ENCODE peak calls at places on chromosomes 5 and 9, in four cellular contexts. U is IMR-90, Z is transverse colon, Y is epithelial cell of esophagus. M is an unnamed sample.

GRCh38 chr5:75351058-75351926 is 14.3 kb downstream of the HMGCR start:
- DNase-seq in U (no peak), Z (no peak), Y (no peak), M (no peak)

GRCh38 chr5:122816726-122817125 is 28.7 kb upstream of the SNX24 start:
- DNase-seq in U (no peak), Z (no peak), Y (no peak), M (no peak)

GRCh38 chr5:55344392-55344992 is 36.7 kb downstream of the MTREX start:
- DNase-seq in U (peak; percentile 70), Z (peak; percentile 66), Y (peak; percentile 70), M (peak; percentile 17)

GRCh38 chr9:20664501-20664900 is 19.6 kb upstream of the FOCAD start:
- DNase-seq in U (no peak), Z (no peak), Y (no peak), M (no peak)

GRCh38 chr5:137122075-137122474 is 377.1 kb downstream of the SPOCK1 start:
- DNase-seq in U (peak; percentile 34), Z (no peak), Y (no peak), M (no peak)

GRCh38 chr9:72858089-72858912 is 94.6 kb downstream of the ALDH1A1 start:
- DNase-seq in U (no peak), Z (peak; percentile 49), Y (no peak), M (no peak)

GRCh38 chr5:139391570-139392323 is 2.0 kb upstream of the MZB1 start:
- DNase-seq in U (peak; percentile 28), Z (peak; percentile 71), Y (peak; percentile 96), M (no peak)

GRCh38 chr5:172678902-172679301 is 37.8 kb downstream of the NEURL1B start:
- DNase-seq in U (no peak), Z (peak; percentile 67), Y (no peak), M (no peak)

GRCh38 chr9:131728961-131729360 is 10.9 kb downstream of the RAPGEF1 start:
- DNase-seq in U (no peak), Z (peak; percentile 59), Y (no peak), M (no peak)

GRCh38 chr9:113589890-113590289 is 126.4 kb downstream of the RGS3 start:
- DNase-seq in U (peak; percentile 66), Z (no peak), Y (peak; percentile 55), M (no peak)

GRCh38 chr5:73901455-73901854 is 275.5 kb downstream of the ARHGEF28 start:
- DNase-seq in U (no peak), Z (peak; percentile 25), Y (peak; percentile 14), M (no peak)

GRCh38 chr9:34377402-34377741 is 674 bp upstream of the MYORG start:
- DNase-seq in U (no peak), Z (peak; percentile 57), Y (no peak), M (peak; percentile 34)

GRCh38 chr9:136644593-136645342 is 17.9 kb upstream of the EGFL7 start:
- DNase-seq in U (peak; percentile 28), Z (peak; percentile 58), Y (peak; percentile 66), M (peak; percentile 58)

GRCh38 chr5:14395411-14395810 is 186.2 kb upstream of the OTULINL start:
- DNase-seq in U (no peak), Z (no peak), Y (no peak), M (no peak)

GRCh38 chr5:151572657-151573368 is 18.3 kb downstream of the FAT2 start:
- DNase-seq in U (no peak), Z (no peak), Y (peak; percentile 95), M (no peak)

GRCh38 chr9:109908459-109909390 is 128.7 kb downstream of the PALM2AKAP2 start:
- DNase-seq in U (peak; percentile 96), Z (no peak), Y (no peak), M (no peak)

GRCh38 chr9:124771867-124772621 is 933 bp upstream of the NR6A1 start:
- DNase-seq in U (peak; percentile 68), Z (peak; percentile 75), Y (peak; percentile 71), M (peak; percentile 83)

GRCh38 chr9:2755285-2755684 is 38.0 kb downstream of the KCNV2 start:
- DNase-seq in U (no peak), Z (no peak), Y (no peak), M (no peak)

GRCh38 chr5:38994329-38994927 is 79.8 kb downstream of the RICTOR start:
- DNase-seq in U (peak; percentile 76), Z (peak; percentile 25), Y (peak; percentile 67), M (no peak)

GRCh38 chr9:127953768-127954505 is 16.3 kb upstream of the DPM2 start:
- DNase-seq in U (no peak), Z (no peak), Y (no peak), M (no peak)

GRCh38 chr5:134003957-134004625 is 684 bp downstream of the VDAC1 start:
- DNase-seq in U (peak; percentile 42), Z (peak; percentile 60), Y (peak; percentile 35), M (no peak)

GRCh38 chr9:84513473-84513872 is 156.1 kb upstream of the NTRK2 start:
- DNase-seq in U (no peak), Z (no peak), Y (peak; percentile 90), M (no peak)

GRCh38 chr9:128689820-128690683 is 1.0 kb downstream of the SET start:
- DNase-seq in U (peak; percentile 37), Z (peak; percentile 46), Y (peak; percentile 33), M (no peak)

GRCh38 chr9:129197978-129198736 is 20.1 kb upstream of the IER5L start:
- DNase-seq in U (peak; percentile 63), Z (peak; percentile 36), Y (peak; percentile 51), M (no peak)

GRCh38 chr9:17556255-17556654 is 22.6 kb upstream of the SH3GL2 start:
- DNase-seq in U (no peak), Z (no peak), Y (no peak), M (no peak)

GRCh38 chr5:180607861-180608571 is 16.7 kb upstream of the SCGB3A1 start:
- DNase-seq in U (no peak), Z (no peak), Y (no peak), M (no peak)

GRCh38 chr5:151680944-151681427 is 5.7 kb downstream of the SPARC start:
- DNase-seq in U (peak; percentile 5), Z (no peak), Y (no peak), M (no peak)

GRCh38 chr5:96565843-96566242 is 96.3 kb upstream of the CAST start:
- DNase-seq in U (peak; percentile 90), Z (no peak), Y (peak; percentile 62), M (no peak)

GRCh38 chr5:30981576-30981975 is 211.9 kb upstream of the CDH6 start:
- DNase-seq in U (peak; percentile 65), Z (no peak), Y (no peak), M (no peak)

GRCh38 chr5:40681351-40682311 is 1.9 kb downstream of the PTGER4 start:
- DNase-seq in U (no peak), Z (peak; percentile 45), Y (peak; percentile 51), M (no peak)

GRCh38 chr5:76804266-76804665 is 14.6 kb upstream of the F2RL1 start:
- DNase-seq in U (no peak), Z (no peak), Y (no peak), M (no peak)
- TF ChIP-seq CTCF in U (no peak), Z (no peak), Y (no peak), M (no peak)

GRCh38 chr5:153753645-153754432 is 263.4 kb downstream of the GRIA1 start:
- DNase-seq in U (no peak), Z (no peak), Y (peak; percentile 76), M (no peak)

GRCh38 chr5:153755913-153756500 is 265.5 kb downstream of the GRIA1 start:
- DNase-seq in U (no peak), Z (no peak), Y (no peak), M (no peak)

GRCh38 chr5:153752890-153753289 is 262.4 kb downstream of the GRIA1 start:
- DNase-seq in U (no peak), Z (no peak), Y (no peak), M (no peak)

DNA sequence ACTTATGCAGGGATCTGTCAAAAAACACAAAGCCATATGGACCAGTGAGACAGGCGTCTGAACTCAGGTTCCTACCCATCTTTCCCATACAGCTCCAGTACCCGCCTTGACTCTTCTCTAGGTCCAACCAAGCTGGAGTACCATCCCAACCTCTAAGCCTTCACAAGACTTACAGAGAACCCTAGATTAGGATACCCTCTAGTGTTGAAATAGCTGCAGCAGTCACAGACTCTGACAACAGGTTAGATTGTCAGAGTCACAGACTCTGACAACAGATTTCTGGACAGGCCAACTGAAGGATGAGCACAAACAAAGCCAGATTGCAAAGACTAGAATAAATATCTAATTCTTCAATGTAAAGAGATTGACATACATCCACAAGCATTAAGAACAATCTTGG is 266.1 kb downstream of the GRIA1 start:
- DNase-seq in U (peak; percentile 6), Z (no peak), Y (peak; percentile 14), M (no peak)
- TF ChIP-seq CTCF in U (peak; percentile 32), Z (no peak), Y (peak; percentile 30), M (peak; percentile 11)

GRCh38 chr9:78601957-78602565 is 305.1 kb downstream of the PSAT1 start:
- DNase-seq in U (peak; percentile 66), Z (no peak), Y (peak; percentile 91), M (no peak)
- TF ChIP-seq CTCF in U (peak; percentile 79), Z (peak; percentile 52), Y (peak; percentile 85), M (peak; percentile 89)

DNA sequence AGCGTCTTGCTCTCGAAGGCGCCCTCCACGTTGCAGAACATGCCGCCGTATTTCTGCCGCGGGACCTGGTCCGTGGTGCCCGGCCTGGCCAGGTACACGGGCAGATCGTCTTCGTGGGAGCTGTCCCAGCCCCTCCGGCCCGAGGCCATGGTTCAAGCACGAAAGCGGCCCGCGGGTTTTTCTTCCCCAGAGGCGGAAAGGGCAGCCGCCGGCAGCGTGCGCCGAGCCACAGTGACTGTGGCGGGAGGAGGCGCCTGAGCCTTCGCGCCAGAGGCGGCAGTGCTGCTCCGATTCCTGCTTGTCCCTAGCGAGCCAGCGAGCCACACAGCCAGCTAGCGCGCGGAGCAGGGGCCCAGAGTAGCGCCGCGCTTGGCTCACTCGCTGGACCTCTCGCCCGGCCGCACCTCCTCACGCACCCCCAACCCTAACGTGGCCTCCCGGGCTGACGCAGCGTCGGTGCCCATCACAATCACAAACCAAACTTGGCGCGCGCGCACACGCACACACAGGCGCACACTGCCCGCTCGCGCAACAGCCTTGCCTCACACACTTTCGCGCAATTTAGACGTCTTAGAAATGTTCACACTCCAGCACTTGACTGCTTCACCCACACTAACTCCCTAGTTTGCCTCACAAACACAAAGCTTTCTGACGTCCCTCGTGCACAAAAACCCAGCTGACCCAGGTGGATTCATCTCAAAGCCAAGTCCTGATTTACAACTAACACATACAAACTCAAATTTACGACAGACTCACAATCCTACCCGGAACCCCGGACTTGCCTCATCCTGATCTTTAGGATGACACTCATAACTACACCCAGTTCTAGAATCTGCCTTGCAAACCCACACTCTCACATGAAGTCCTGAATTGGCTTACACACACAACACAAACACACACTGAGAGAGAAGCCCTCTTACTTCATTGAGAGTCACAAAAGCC is at the start of gene DPYSL3:
- DNase-seq in U (peak; percentile 78), Z (peak; percentile 54), Y (peak; percentile 70), M (peak; percentile 55)
- TF ChIP-seq CTCF in U (peak; percentile 42), Z (peak; percentile 20), Y (peak; percentile 26), M (peak; percentile 51)

GRCh38 chr9:35657327-35658143 is at the start of gene RMRP:
- DNase-seq in U (peak; percentile 100), Z (peak; percentile 97), Y (peak; percentile 100), M (peak; percentile 86)
- TF ChIP-seq CTCF in U (peak; percentile 20), Z (peak; percentile 36), Y (peak; percentile 26), M (peak; percentile 39)

DNA sequence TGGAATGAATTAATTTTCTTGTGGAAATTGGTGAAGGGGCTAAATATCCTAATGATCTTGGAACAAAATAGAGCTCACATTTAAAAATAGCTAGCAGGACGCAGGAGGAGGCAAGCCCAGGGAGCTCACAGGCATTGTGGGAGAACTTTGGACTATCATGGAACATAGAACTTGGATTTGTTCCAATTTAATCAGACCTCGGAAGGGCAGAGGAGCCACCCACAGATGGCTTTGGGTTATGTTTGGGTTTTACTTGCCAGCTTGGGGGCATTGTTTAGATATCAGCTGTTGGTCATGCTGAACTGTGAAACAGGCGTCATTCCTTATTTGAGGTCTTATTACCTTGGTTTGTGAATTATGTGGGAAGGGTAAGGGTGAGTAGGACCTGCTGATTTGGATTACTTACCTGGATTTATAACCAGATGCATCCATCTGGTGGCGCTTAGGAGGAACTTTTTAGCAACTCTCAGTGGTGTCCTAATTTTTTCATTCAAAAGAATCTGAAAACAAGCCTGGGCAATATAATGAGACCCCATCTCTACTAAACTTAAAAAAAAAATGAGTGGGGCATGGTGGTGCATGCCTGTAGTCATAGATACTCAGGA is 14.1 kb upstream of the PTGR1 start:
- DNase-seq in U (no peak), Z (peak; percentile 35), Y (no peak), M (no peak)
- TF ChIP-seq CTCF in U (no peak), Z (no peak), Y (no peak), M (no peak)

M was measured in progenitor cell of endocrine pancreas.